ENCODE peak calls at places on chromosomes 6 and 20, in six cellular contexts. I, E, A, C, G and Y are unnamed samples.

GRCh38 chr6:103800131-103800670 is 1059.5 kb downstream of the HACE1 start:
- DNase-seq in C (no peak), I (no peak), A (no peak), G (no peak), E (no peak), Y (no peak)

GRCh38 chr6:154765273-154765672 is 32.1 kb downstream of the SCAF8 start:
- DNase-seq in G (no peak), E (no peak), C (no peak), I (no peak), A (no peak), Y (no peak)

GRCh38 chr20:38113401-38114325 is 51.4 kb downstream of the TGM2 start:
- DNase-seq in I (no peak), A (peak), E (peak), C (no peak), G (no peak), Y (no peak)

GRCh38 chr6:34152042-34152524 is 6.2 kb upstream of the GRM4 start:
- DNase-seq in G (no peak), C (no peak), A (no peak), E (peak), I (no peak), Y (no peak)

GRCh38 chr20:64150756-64151633 is 13.3 kb upstream of the MYT1 start:
- DNase-seq in C (no peak), A (no peak), E (peak), I (no peak), G (no peak), Y (no peak)

GRCh38 chr6:101402618-101403002 is 9.1 kb downstream of the GRIK2 start:
- DNase-seq in A (no peak), C (no peak), G (no peak), I (no peak), E (peak), Y (no peak)

GRCh38 chr6:160069050-160069454 is 52.6 kb upstream of the SLC22A1 start:
- DNase-seq in I (peak), A (no peak), E (no peak), G (no peak), C (peak), Y (no peak)

GRCh38 chr6:68778356-68779020 is 143.4 kb downstream of the ADGRB3 start:
- DNase-seq in E (peak), A (peak), G (no peak), C (no peak), I (no peak), Y (no peak)

GRCh38 chr20:59063358-59064213 is 21.0 kb upstream of the PRELID3B start:
- DNase-seq in A (peak), E (no peak), C (no peak), I (no peak), G (no peak), Y (no peak)

GRCh38 chr6:84688187-84688878 is 76.1 kb downstream of the TBX18 start:
- DNase-seq in A (no peak), E (no peak), G (no peak), C (no peak), I (no peak), Y (no peak)

GRCh38 chr20:60694763-60695162 is 557.3 kb upstream of the CDH4 start:
- DNase-seq in G (no peak), C (no peak), A (no peak), I (no peak), E (no peak), Y (no peak)

GRCh38 chr6:7195330-7196018 is 87.7 kb downstream of the RREB1 start:
- DNase-seq in I (no peak), A (no peak), C (peak), G (no peak), E (no peak), Y (no peak)

GRCh38 chr6:14682821-14683220 is 563.0 kb upstream of the JARID2 start:
- DNase-seq in C (no peak), I (no peak), A (no peak), E (no peak), G (no peak), Y (no peak)

GRCh38 chr6:154824076-154824475 is 90.9 kb downstream of the SCAF8 start:
- DNase-seq in C (no peak), E (no peak), A (no peak), I (no peak), G (no peak), Y (no peak)

GRCh38 chr6:22141271-22141745 is 155.5 kb downstream of the PRL start:
- DNase-seq in I (no peak), C (no peak), A (peak), E (no peak), G (no peak), Y (no peak)

GRCh38 chr6:107641500-107641931 is 151.6 kb downstream of the SOBP start:
- DNase-seq in A (no peak), C (no peak), E (no peak), G (no peak), I (no peak), Y (no peak)

GRCh38 chr6:79868098-79868722 is 79.1 kb downstream of the ELOVL4 start:
- DNase-seq in I (peak), C (no peak), A (peak), G (no peak), E (peak), Y (no peak)

GRCh38 chr6:37481793-37482192 is 17.9 kb downstream of the CCDC167 start:
- DNase-seq in C (no peak), I (no peak), A (no peak), G (no peak), E (no peak), Y (no peak)

GRCh38 chr6:158031191-158031444 is 49.5 kb downstream of the SYNJ2 start:
- DNase-seq in C (no peak), I (no peak), G (no peak), A (no peak), E (no peak), Y (no peak)

GRCh38 chr6:148335582-148335981 is 7.1 kb upstream of the SASH1 start:
- DNase-seq in A (peak), I (no peak), G (no peak), C (no peak), E (no peak), Y (no peak)

GRCh38 chr6:21856844-21857243 is 263.3 kb downstream of the SOX4 start:
- DNase-seq in E (no peak), A (no peak), G (no peak), I (no peak), C (no peak), Y (no peak)

GRCh38 chr6:163255265-163255664 is 159.3 kb upstream of the QKI start:
- DNase-seq in G (no peak), A (no peak), E (no peak), C (no peak), I (no peak), Y (no peak)

GRCh38 chr6:43297644-43298564 is at the start of gene SLC22A7:
- DNase-seq in E (no peak), G (peak), C (no peak), I (no peak), A (no peak), Y (no peak)

GRCh38 chr6:71250050-71250689 is 38.4 kb upstream of the OGFRL1 start:
- DNase-seq in C (no peak), I (no peak), G (no peak), E (no peak), A (peak), Y (no peak)

GRCh38 chr6:6057442-6058053 is 50.8 kb upstream of the NRN1 start:
- DNase-seq in A (peak), E (no peak), I (peak), C (no peak), G (no peak), Y (peak)

GRCh38 chr6:52514514-52514913 is 62.3 kb downstream of the TRAM2 start:
- DNase-seq in A (peak), E (no peak), I (no peak), G (no peak), C (no peak), Y (peak)

GRCh38 chr6:75204222-75204958 is 1.5 kb downstream of the COL12A1 start:
- DNase-seq in I (no peak), E (peak), A (peak), C (peak), G (peak), Y (peak)

GRCh38 chr20:16518068-16518783 is 55.0 kb downstream of the KIF16B start:
- DNase-seq in A (peak), I (no peak), G (peak), C (peak), E (no peak), Y (no peak)

GRCh38 chr6:157563611-157564284 is 182.8 kb downstream of the ZDHHC14 start:
- DNase-seq in C (no peak), E (peak), I (peak), G (no peak), A (no peak), Y (no peak)

GRCh38 chr6:25061289-25061945 is 125.7 kb upstream of the RIPOR2 start:
- DNase-seq in A (no peak), C (no peak), E (no peak), I (no peak), G (no peak), Y (peak)

GRCh38 chr6:33971580-33971979 is 167.8 kb upstream of the MLN start:
- DNase-seq in E (no peak), C (no peak), G (no peak), A (no peak), I (no peak), Y (no peak)

GRCh38 chr20:48064929-48065328 is 279.6 kb upstream of the SULF2 start:
- DNase-seq in C (no peak), G (no peak), E (no peak), I (no peak), A (no peak), Y (no peak)

GRCh38 chr6:153938876-153939275 is 100.2 kb upstream of the OPRM1 start:
- DNase-seq in E (no peak), I (no peak), C (no peak), A (no peak), G (no peak), Y (no peak)

GRCh38 chr20:10074513-10074912 is 39.7 kb downstream of the ANKEF1 start:
- DNase-seq in E (no peak), I (no peak), G (no peak), C (no peak), A (peak), Y (peak)

GRCh38 chr6:17394192-17394611 is 807 bp downstream of the CAP2 start:
- DNase-seq in G (peak), A (peak), E (peak), I (no peak), C (peak), Y (peak)

GRCh38 chr6:150331344-150331743 is 37.5 kb upstream of the IYD start:
- DNase-seq in C (no peak), A (no peak), I (no peak), G (no peak), E (no peak), Y (no peak)

GRCh38 chr20:44008806-44009678 is 94.4 kb downstream of the TOX2 start:
- DNase-seq in G (no peak), C (no peak), A (peak), I (no peak), E (no peak), Y (no peak)
- H3K27ac ChIP-seq in G (no peak), C (peak), A (peak), I (no peak), E (no peak), Y (no peak)

GRCh38 chr6:26422329-26422728 is 18.0 kb upstream of the BTN3A3 start:
- DNase-seq in G (no peak), I (no peak), C (no peak), A (no peak), E (no peak), Y (no peak)

GRCh38 chr6:26416288-26416687 is 14.2 kb downstream of the BTN3A1 start:
- DNase-seq in I (no peak), E (no peak), C (no peak), G (no peak), A (no peak), Y (no peak)

GRCh38 chr6:26421259-26422144 is 18.8 kb upstream of the BTN3A3 start:
- DNase-seq in E (peak), C (peak), G (peak), A (peak), I (peak), Y (peak)

GRCh38 chr6:26415791-26416190 is 13.7 kb downstream of the BTN3A1 start:
- DNase-seq in E (no peak), C (no peak), I (no peak), G (no peak), A (no peak), Y (no peak)

DNA sequence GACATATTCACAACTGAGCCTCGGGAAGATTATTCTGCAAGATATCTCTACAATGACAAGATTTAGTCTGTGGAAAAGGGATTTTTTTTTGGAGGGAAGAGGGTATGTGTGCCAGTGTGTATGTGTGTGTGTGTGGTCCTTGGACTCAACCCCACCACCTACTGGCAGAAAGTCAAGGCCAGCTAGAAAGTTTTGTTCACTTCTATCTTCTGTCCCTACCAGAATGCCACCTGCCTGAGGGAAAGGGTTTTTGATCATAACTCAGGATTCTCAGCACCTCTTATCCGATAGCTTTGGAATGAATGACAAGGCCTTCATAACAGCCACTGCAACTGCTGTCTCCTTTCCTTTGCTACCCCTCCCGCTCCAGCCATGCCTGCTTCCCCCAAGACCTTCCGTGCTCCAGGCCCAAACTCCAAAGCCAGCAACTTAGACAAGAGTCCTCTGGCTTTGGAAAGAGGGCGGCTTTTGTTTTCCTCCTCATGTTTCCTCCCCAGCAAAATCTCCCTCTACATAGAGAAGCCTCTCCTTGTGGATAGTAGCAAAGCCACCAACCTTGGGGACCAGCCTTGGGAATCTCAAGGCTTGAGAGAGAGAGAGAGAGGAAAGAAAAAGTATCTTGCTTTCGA is 18.6 kb downstream of the BTN3A1 start:
- DNase-seq in G (no peak), C (peak), A (peak), I (no peak), E (peak), Y (no peak)
- H3K4me3 ChIP-seq in G (peak), C (peak), A (peak), I (peak), E (peak), Y (peak)

GRCh38 chr20:45034436-45034835 is 66.5 kb downstream of the KCNS1 start:
- DNase-seq in I (no peak), G (no peak), E (no peak), A (no peak), C (no peak), Y (no peak)

GRCh38 chr20:45037635-45038034 is 63.3 kb downstream of the KCNS1 start:
- DNase-seq in G (no peak), C (no peak), I (no peak), E (no peak), A (no peak), Y (no peak)

GRCh38 chr20:45037050-45037449 is 63.9 kb downstream of the KCNS1 start:
- DNase-seq in A (no peak), I (no peak), G (peak), E (no peak), C (no peak), Y (peak)

GRCh38 chr20:45038747-45039469 is 62.0 kb downstream of the KCNS1 start:
- DNase-seq in A (no peak), E (no peak), I (no peak), C (no peak), G (no peak), Y (no peak)

DNA sequence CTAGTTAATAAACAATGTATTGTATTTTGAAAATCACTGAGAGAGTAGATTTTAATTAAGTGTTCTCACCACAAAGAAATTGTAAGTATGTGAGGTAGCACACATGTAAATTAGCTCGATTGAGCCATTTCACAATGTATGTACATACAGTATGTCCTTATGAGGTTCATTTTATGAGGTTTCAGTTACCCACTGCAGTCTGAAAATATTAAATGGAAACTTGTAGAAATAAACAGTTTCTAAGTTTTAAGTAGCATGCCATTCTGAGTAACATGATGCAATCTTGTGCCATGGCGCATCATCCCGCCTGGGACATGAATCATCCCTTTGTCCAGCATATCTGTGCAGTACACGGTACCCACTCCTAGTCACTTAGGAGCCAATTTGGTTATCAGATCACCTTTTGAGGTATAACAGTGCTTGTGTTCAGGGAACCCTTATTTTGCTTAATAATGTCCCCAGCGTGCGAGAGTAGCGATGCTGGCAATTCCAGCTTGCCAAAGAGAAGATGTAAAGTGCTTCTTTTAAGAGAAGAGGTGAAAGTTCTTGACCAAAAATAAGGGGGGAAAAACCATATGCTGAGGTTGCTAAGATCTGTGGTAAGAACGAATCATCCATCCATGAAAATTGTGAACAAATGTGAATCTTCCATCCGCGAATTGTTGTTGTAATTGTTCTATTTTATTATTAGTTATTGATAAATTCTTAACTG is 64.7 kb downstream of the KCNS1 start:
- DNase-seq in C (no peak), A (peak), E (no peak), I (no peak), G (no peak), Y (no peak)
- TF ChIP-seq EP300 in C (no peak), A (no peak), E (no peak), I (no peak), G (no peak), Y (peak)

GRCh38 chr20:34516874-34517542 is 786 bp downstream of the DYNLRB1 start:
- DNase-seq in G (no peak), A (no peak), I (no peak), E (no peak), C (peak), Y (no peak)
- H3K27ac ChIP-seq in G (peak), A (peak), I (peak), E (no peak), C (peak), Y (peak)

GRCh38 chr20:62350629-62351422 is 16.3 kb downstream of the LAMA5 start:
- DNase-seq in C (no peak), G (no peak), E (no peak), A (no peak), I (no peak), Y (no peak)

GRCh38 chr20:62353289-62354030 is 13.7 kb downstream of the LAMA5 start:
- DNase-seq in A (no peak), I (no peak), C (no peak), G (no peak), E (no peak), Y (no peak)

GRCh38 chr20:62351469-62352401 is 15.4 kb downstream of the LAMA5 start:
- DNase-seq in G (no peak), C (no peak), A (no peak), I (no peak), E (no peak), Y (no peak)

GRCh38 chr20:62354031-62354808 is 12.9 kb downstream of the LAMA5 start:
- DNase-seq in I (no peak), E (no peak), G (no peak), A (peak), C (no peak), Y (no peak)

GRCh38 chr20:62352402-62353288 is 14.5 kb downstream of the LAMA5 start:
- DNase-seq in I (no peak), E (no peak), C (no peak), G (peak), A (peak), Y (no peak)
- H3K4me3 ChIP-seq in I (no peak), E (no peak), C (no peak), G (no peak), A (peak), Y (no peak)

GRCh38 chr20:36102809-36103596 is 51.5 kb upstream of the EPB41L1 start:
- DNase-seq in G (peak), I (no peak), E (no peak), C (peak), A (peak), Y (no peak)
- TF ChIP-seq EP300 in G (no peak), I (no peak), E (no peak), C (no peak), A (no peak), Y (no peak)

DNA sequence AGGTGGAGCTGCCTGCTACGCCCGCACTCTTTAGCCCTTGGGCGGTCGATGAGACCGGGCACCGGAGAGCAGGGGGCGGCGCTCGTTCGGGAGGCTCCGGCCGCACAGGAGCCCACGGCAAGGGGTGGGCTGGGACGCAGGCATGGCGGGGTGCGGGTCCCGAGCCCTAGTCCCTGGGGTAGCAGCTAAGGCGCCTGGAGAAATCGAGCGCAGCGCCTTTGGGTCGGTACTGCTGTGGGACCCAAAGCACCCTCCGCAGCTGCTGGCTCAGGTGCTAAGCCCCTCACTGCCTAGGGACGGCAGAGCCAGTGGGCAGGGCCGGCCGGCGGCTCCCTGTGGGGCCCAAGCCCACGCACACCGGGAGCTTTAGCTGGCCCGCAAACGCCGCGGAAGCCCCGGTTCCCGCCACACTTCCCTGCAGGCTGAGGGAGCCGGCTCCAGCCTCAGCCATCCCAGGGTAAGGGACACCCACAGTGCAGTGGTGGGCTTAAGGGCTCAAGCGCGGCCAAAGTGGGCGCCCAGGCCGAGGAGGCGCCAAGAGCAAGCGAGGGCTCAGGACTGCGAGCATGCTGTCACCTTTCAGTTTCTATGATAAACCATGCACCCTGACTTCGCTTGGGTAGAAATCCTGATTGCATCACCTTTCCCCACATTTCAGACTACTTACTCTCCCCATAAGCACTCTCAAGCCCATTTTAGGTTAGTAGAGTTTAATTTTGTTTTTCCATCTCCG is 52.0 kb downstream of the MYLIP start:
- DNase-seq in A (no peak), I (no peak), C (no peak), G (no peak), E (no peak), Y (no peak)
- H3K27ac ChIP-seq in A (no peak), I (no peak), C (no peak), G (no peak), E (no peak), Y (no peak)

GRCh38 chr6:109002882-109003281 is 91.8 kb downstream of the SESN1 start:
- DNase-seq in E (no peak), A (no peak), C (no peak), I (no peak), G (no peak), Y (no peak)
- H3K4me3 ChIP-seq in E (no peak), A (no peak), C (no peak), I (no peak), G (no peak), Y (no peak)

GRCh38 chr6:32195652-32195901 is 3.1 kb upstream of the GPSM3 start:
- DNase-seq in C (peak), A (peak), G (peak), I (peak), E (peak), Y (peak)
- TF ChIP-seq EP300 in C (no peak), A (no peak), G (no peak), I (no peak), E (no peak), Y (no peak)

GRCh38 chr6:144149894-144150672 is at the start of gene STX11:
- DNase-seq in C (peak), A (peak), E (peak), I (peak), G (peak), Y (peak)
- H3K27ac ChIP-seq in C (peak), A (peak), E (no peak), I (peak), G (peak), Y (peak)